ENCODE peak calls at places on chromosomes 16 and 17, in six cellular contexts. J, E, Q, Z, B and M are unnamed samples.

GRCh38 chr17:19753049-19753444 is 4.9 kb upstream of the ALDH3A1 start:
- DNase-seq in J (no peak), E (no peak), Q (peak), Z (peak), B (no peak), M (no peak)

GRCh38 chr17:82201498-82201910 is 11.1 kb downstream of the CCDC57 start:
- DNase-seq in J (no peak), E (peak), Q (no peak), Z (no peak), B (no peak), M (no peak)

GRCh38 chr16:28175715-28176114 is 36.0 kb downstream of the XPO6 start:
- DNase-seq in J (no peak), E (no peak), Q (no peak), Z (no peak), B (no peak), M (no peak)

GRCh38 chr17:3983945-3984484 is 19.8 kb upstream of the ATP2A3 start:
- DNase-seq in J (no peak), E (peak), Q (no peak), Z (no peak), B (no peak), M (no peak)

GRCh38 chr17:2814499-2815341 is 18.5 kb downstream of the RAP1GAP2 start:
- DNase-seq in J (no peak), E (no peak), Q (peak), Z (no peak), B (peak), M (no peak)

GRCh38 chr16:89738072-89738377 is 16.7 kb downstream of the ZNF276 start:
- DNase-seq in J (no peak), E (no peak), Q (no peak), Z (no peak), B (no peak), M (no peak)

GRCh38 chr17:79242873-79243602 is 168.4 kb downstream of the ENGASE start:
- DNase-seq in J (no peak), E (no peak), Q (no peak), Z (no peak), B (no peak), M (no peak)

GRCh38 chr17:9431620-9432019 is 144.0 kb downstream of the STX8 start:
- DNase-seq in J (no peak), E (no peak), Q (no peak), Z (no peak), B (no peak), M (no peak)

GRCh38 chr17:7130626-7131467 is 16.2 kb upstream of the ASGR2 start:
- DNase-seq in J (no peak), E (no peak), Q (no peak), Z (no peak), B (peak), M (no peak)

GRCh38 chr16:83402969-83403368 is 404.8 kb upstream of the HSBP1 start:
- DNase-seq in J (peak), E (no peak), Q (no peak), Z (peak), B (no peak), M (no peak)

GRCh38 chr16:82031116-82032084 is 3.7 kb upstream of the HSD17B2 start:
- DNase-seq in J (peak), E (peak), Q (no peak), Z (peak), B (no peak), M (no peak)

GRCh38 chr16:75043175-75043937 is 44.5 kb downstream of the ZNRF1 start:
- DNase-seq in J (no peak), E (no peak), Q (no peak), Z (no peak), B (no peak), M (no peak)

GRCh38 chr16:75919664-75920063 is 193.4 kb upstream of the CPHXL start:
- DNase-seq in J (peak), E (no peak), Q (no peak), Z (no peak), B (no peak), M (no peak)

GRCh38 chr17:1742371-1743093 is at the start of gene SERPINF2:
- DNase-seq in J (no peak), E (no peak), Q (no peak), Z (no peak), B (no peak), M (no peak)

GRCh38 chr16:49773534-49774486 is 82.1 kb downstream of the ZNF423 start:
- DNase-seq in J (no peak), E (no peak), Q (no peak), Z (no peak), B (no peak), M (no peak)